ENCODE peak calls at places on chromosomes 13 and 19, in five cellular contexts. C, W, N, V and K are unnamed samples.
A peak's percentile ranks its signal among the peaks of the same experiment; 100 is the strongest.

GRCh38 chr13:64293923-64294322 is 2878.3 kb upstream of the PCDH20 start:
- DNase-seq in C (no peak), W (no peak), N (peak; percentile 28), V (no peak), K (no peak)

GRCh38 chr13:79749985-79750551 is 269.1 kb downstream of the NDFIP2 start:
- DNase-seq in C (peak; percentile 58), W (no peak), N (peak; percentile 97), V (no peak), K (peak; percentile 69)

GRCh38 chr19:40398417-40399056 is 8.6 kb upstream of the HIPK4 start:
- DNase-seq in C (no peak), W (peak; percentile 25), N (no peak), V (no peak), K (no peak)

GRCh38 chr19:12665281-12665573 is 1.3 kb downstream of the MAN2B1 start:
- DNase-seq in C (peak; percentile 65), W (no peak), N (no peak), V (no peak), K (no peak)

GRCh38 chr13:111371211-111371610 is 50.8 kb downstream of the TEX29 start:
- DNase-seq in C (no peak), W (no peak), N (peak; percentile 3), V (no peak), K (no peak)

GRCh38 chr19:370641-371330 is 26.2 kb upstream of the MIER2 start:
- DNase-seq in C (no peak), W (no peak), N (no peak), V (no peak), K (no peak)

GRCh38 chr19:37594982-37595382 is 306 bp downstream of the ZNF540 start:
- DNase-seq in C (peak; percentile 79), W (peak; percentile 55), N (peak; percentile 58), V (peak; percentile 80), K (peak; percentile 57)

GRCh38 chr13:75319244-75319643 is 162.7 kb downstream of the TBC1D4 start:
- DNase-seq in C (no peak), W (no peak), N (peak; percentile 63), V (no peak), K (no peak)

GRCh38 chr19:1470864-1471513 is 8.0 kb downstream of the C19orf25 start:
- DNase-seq in C (no peak), W (no peak), N (no peak), V (no peak), K (no peak)

GRCh38 chr13:31167490-31167889 is 5.8 kb upstream of the HSPH1 start:
- DNase-seq in C (no peak), W (no peak), N (peak; percentile 16), V (no peak), K (no peak)

GRCh38 chr19:2820112-2820702 is 539 bp downstream of the ZNF554 start:
- DNase-seq in C (no peak), W (no peak), N (no peak), V (no peak), K (no peak)

GRCh38 chr19:18386543-18387251 is 739 bp downstream of the GDF15 start:
- DNase-seq in C (no peak), W (no peak), N (peak; percentile 46), V (no peak), K (no peak)

GRCh38 chr19:33240181-33240771 is 14.6 kb upstream of the SLC7A10 start:
- DNase-seq in C (no peak), W (no peak), N (no peak), V (no peak), K (no peak)

GRCh38 chr19:35449347-35450043 is 1.4 kb downstream of the FFAR2 start:
- DNase-seq in C (no peak), W (no peak), N (no peak), V (no peak), K (no peak)

GRCh38 chr13:76790519-76791289 is 95.5 kb downstream of the KCTD12 start:
- DNase-seq in C (no peak), W (no peak), N (no peak), V (no peak), K (no peak)

GRCh38 chr19:6806488-6806887 is 34.0 kb downstream of the VAV1 start:
- DNase-seq in C (no peak), W (no peak), N (no peak), V (no peak), K (no peak)

GRCh38 chr19:55229789-55230182 is 1.2 kb upstream of the TMEM86B start:
- DNase-seq in C (no peak), W (no peak), N (no peak), V (no peak), K (no peak)

GRCh38 chr13:34867590-34867989 is 74.5 kb upstream of the NBEA start:
- DNase-seq in C (no peak), W (no peak), N (peak; percentile 8), V (no peak), K (no peak)

GRCh38 chr13:113802761-113803160 is 43.7 kb downstream of the TMEM255B start:
- DNase-seq in C (peak; percentile 22), W (no peak), N (no peak), V (peak; percentile 79), K (no peak)

GRCh38 chr13:53445682-53446081 is 417.1 kb downstream of the OLFM4 start:
- DNase-seq in C (no peak), W (no peak), N (no peak), V (no peak), K (no peak)

GRCh38 chr13:42740753-42741152 is 40.6 kb upstream of the FAM216B start:
- DNase-seq in C (peak; percentile 48), W (no peak), N (no peak), V (no peak), K (peak; percentile 21)

GRCh38 chr13:111335263-111335662 is 14.8 kb downstream of the TEX29 start:
- DNase-seq in C (no peak), W (no peak), N (no peak), V (no peak), K (no peak)

GRCh38 chr19:52640916-52641315 is 2.8 kb upstream of the ZNF83 start:
- DNase-seq in C (no peak), W (no peak), N (no peak), V (no peak), K (no peak)

GRCh38 chr13:48653074-48654054 is at the start of gene CYSLTR2:
- DNase-seq in C (no peak), W (no peak), N (peak; percentile 13), V (no peak), K (no peak)

DNA sequence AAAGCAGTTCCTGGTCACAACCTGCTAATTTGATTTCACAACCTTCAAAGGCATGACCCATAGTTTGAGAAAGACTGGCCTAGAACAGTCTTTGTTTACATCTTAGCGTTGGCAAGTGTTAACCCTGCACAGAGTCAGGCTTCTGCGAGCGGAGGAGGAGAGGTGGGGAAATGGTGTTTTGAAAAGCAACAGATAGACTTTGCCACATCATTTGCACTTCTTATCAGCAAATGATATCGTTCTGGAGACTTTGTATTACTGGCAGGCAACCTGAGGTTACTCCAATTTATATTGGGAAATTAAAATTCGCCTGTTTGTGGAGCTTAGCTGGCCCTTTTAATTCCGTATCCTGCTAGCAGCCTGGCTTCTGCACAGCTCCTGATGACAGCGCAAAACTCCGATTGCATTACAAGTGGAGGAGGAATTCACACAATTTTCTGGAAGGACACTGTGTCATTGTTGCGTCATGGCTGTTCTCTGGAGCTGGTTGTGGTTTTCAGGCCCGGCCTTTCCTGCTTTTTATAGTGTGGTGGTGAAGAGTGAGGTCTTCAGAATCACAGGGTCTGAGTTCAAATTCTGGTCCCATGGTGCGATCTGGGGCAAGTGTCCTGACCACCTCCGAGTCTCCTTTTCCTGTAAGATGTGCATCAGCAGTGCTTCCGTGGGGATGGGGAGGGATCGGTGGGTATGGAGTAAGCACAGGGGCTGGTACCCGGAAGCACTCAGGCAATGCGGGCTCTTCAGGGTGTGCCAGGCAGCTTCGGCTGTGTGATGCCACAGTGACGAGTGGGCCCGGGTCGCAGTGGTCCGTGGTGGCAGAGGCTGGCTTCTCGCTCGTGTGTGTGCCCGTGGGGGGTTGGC is 49.1 kb upstream of the EHD2 start:
- DNase-seq in C (peak; percentile 88), W (no peak), N (peak; percentile 99), V (peak; percentile 91), K (peak; percentile 82)
- H3K27ac ChIP-seq in C (peak overlapping the region; percentile 92), W (no peak overlapping the region), N (peak overlapping the region; percentile 83), V (peak overlapping the region; percentile 92), K (peak overlapping the region; percentile 96)

DNA sequence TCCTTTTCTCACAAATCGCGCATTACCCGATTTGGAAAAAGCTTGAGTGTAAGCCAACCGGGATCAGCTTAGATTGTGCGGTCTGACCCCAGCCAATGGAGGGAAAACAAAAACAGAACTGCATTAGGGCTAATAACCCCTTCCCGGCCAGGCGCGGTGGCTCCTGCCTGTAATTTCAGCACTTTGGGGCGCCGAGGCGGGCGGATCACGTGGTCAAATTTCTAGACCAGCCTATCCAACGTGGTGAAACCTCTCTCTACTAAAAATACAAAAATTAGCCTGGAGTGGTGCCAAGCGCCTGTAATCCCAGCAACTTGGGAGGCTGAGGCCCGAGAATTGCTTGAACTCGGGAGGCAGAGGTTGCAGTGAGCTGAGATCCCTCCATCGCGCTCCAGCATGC is 896 bp downstream of the ZNF90 start:
- DNase-seq in C (peak; percentile 30), W (no peak), N (peak; percentile 18), V (no peak), K (peak; percentile 39)
- H3K4me3 ChIP-seq in C (peak overlapping the region; percentile 80), W (peak overlapping the region; percentile 57), N (peak overlapping the region; percentile 58), V (peak overlapping the region; percentile 63), K (peak overlapping the region; percentile 51)

GRCh38 chr13:99307648-99308339 is 595 bp upstream of the GPR183 start:
- DNase-seq in C (peak; percentile 41), W (peak; percentile 39), N (peak; percentile 83), V (no peak), K (no peak)
- H3K4me1 ChIP-seq in C (no peaks in the 10 kb centered on the region), W (peaks cover 54% of the 10 kb centered on the region), N (peaks cover 22% of the 10 kb centered on the region), V (peaks cover 20% of the 10 kb centered on the region), K (no peaks in the 10 kb centered on the region)

DNA sequence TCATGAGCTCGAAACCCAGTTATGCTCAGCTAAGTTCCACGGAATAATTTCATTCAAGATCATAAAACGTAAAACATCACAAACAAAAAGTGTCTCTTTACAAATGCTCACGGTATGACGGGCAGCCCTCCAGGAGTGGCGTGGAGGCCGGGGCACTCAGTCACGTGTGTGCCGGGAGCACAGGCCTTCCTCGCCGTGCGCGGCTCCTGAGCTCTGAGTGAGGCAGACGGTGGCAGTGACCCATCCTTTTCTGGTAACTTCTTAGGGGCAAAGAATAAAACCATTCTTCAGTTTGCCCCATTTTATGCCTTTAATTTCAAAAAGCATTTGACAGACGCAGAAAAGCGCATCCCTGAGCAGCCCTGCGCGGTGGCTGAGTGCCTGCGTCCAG is 72.8 kb downstream of the ATP11A start:
- DNase-seq in C (no peak), W (no peak), N (no peak), V (no peak), K (no peak)
- H3K27ac ChIP-seq in C (no peak overlapping the region), W (no peak overlapping the region), N (no peak overlapping the region), V (no peak overlapping the region), K (no peak overlapping the region)

GRCh38 chr19:3932931-3933810 is at the start of gene NMRK2:
- DNase-seq in C (peak; percentile 89), W (no peak), N (no peak), V (no peak), K (no peak)
- H3K4me3 ChIP-seq in C (peak within 1 kb of the TSS; percentile 81), W (no peak within 1 kb of the TSS), N (no peak within 1 kb of the TSS), V (no peak within 1 kb of the TSS), K (no peak within 1 kb of the TSS)